ENCODE peak calls at places on chromosome 16, in eight cellular contexts. One of them, this sample, is unnamed.

GRCh38 chr16:77991701-77992100 is 30.6 kb upstream of the CLEC3A start:
- DNase-seq in retinal pigment epithelial cell: no peak
- DNase-seq in spleen: no peak
- DNase-seq in HL-60: no peak
- DNase-seq in lung: no peak
- DNase-seq in HCT116: no peak
- DNase-seq in heart left ventricle: no peak
- DNase-seq in stomach: no peak
- DNase-seq in this sample: no peak

GRCh38 chr16:25192096-25192495 is 24.7 kb upstream of the AQP8 start:
- DNase-seq in stomach: no peak
- DNase-seq in HCT116: no peak
- DNase-seq in HL-60: no peak
- DNase-seq in retinal pigment epithelial cell: no peak
- DNase-seq in spleen: no peak
- DNase-seq in lung: no peak
- DNase-seq in heart left ventricle: no peak
- DNase-seq in this sample: peak; percentile 48

GRCh38 chr16:21283521-21284289 is 5.6 kb upstream of the CRYM start:
- DNase-seq in lung: peak; percentile 37
- DNase-seq in heart left ventricle: peak; percentile 65
- DNase-seq in spleen: peak; percentile 76
- DNase-seq in HL-60: peak; percentile 29
- DNase-seq in HCT116: no peak
- DNase-seq in stomach: peak; percentile 30
- DNase-seq in retinal pigment epithelial cell: no peak
- DNase-seq in this sample: no peak

GRCh38 chr16:67165121-67166034 is 833 bp downstream of the HSF4 start:
- DNase-seq in lung: no peak
- DNase-seq in retinal pigment epithelial cell: no peak
- DNase-seq in heart left ventricle: no peak
- DNase-seq in HL-60: no peak
- DNase-seq in stomach: no peak
- DNase-seq in spleen: no peak
- DNase-seq in HCT116: no peak
- DNase-seq in this sample: no peak

GRCh38 chr16:58222532-58223316 is 24.8 kb upstream of the CSNK2A2 start:
- DNase-seq in HCT116: peak; percentile 65
- DNase-seq in heart left ventricle: no peak
- DNase-seq in lung: no peak
- DNase-seq in spleen: no peak
- DNase-seq in retinal pigment epithelial cell: no peak
- DNase-seq in HL-60: no peak
- DNase-seq in stomach: no peak
- DNase-seq in this sample: no peak

GRCh38 chr16:81495321-81496234 is 51.0 kb downstream of the CMIP start:
- DNase-seq in heart left ventricle: no peak
- DNase-seq in HCT116: no peak
- DNase-seq in retinal pigment epithelial cell: no peak
- DNase-seq in HL-60: peak; percentile 48
- DNase-seq in lung: no peak
- DNase-seq in spleen: peak; percentile 90
- DNase-seq in stomach: peak; percentile 48
- DNase-seq in this sample: no peak

GRCh38 chr16:77585852-77586251 is 136.5 kb upstream of the NUDT7 start:
- DNase-seq in HL-60: no peak
- DNase-seq in spleen: no peak
- DNase-seq in lung: no peak
- DNase-seq in heart left ventricle: no peak
- DNase-seq in retinal pigment epithelial cell: no peak
- DNase-seq in HCT116: peak; percentile 50
- DNase-seq in stomach: no peak
- DNase-seq in this sample: no peak

GRCh38 chr16:51399908-51400670 is 249.0 kb upstream of the SALL1 start:
- DNase-seq in HCT116: no peak
- DNase-seq in lung: no peak
- DNase-seq in retinal pigment epithelial cell: no peak
- DNase-seq in stomach: no peak
- DNase-seq in heart left ventricle: no peak
- DNase-seq in HL-60: no peak
- DNase-seq in spleen: no peak
- DNase-seq in this sample: no peak

GRCh38 chr16:31141489-31142108 is 6.1 kb upstream of the PRSS8 start:
- DNase-seq in lung: no peak
- DNase-seq in spleen: peak; percentile 87
- DNase-seq in retinal pigment epithelial cell: peak; percentile 18
- DNase-seq in heart left ventricle: no peak
- DNase-seq in HCT116: no peak
- DNase-seq in stomach: no peak
- DNase-seq in HL-60: peak; percentile 21
- DNase-seq in this sample: peak; percentile 50

GRCh38 chr16:1338119-1338730 is 4.8 kb downstream of the BAIAP3 start:
- DNase-seq in stomach: peak; percentile 78
- DNase-seq in HCT116: no peak
- DNase-seq in HL-60: no peak
- DNase-seq in lung: no peak
- DNase-seq in heart left ventricle: no peak
- DNase-seq in spleen: no peak
- DNase-seq in retinal pigment epithelial cell: no peak
- DNase-seq in this sample: no peak

GRCh38 chr16:57166951-57167350 is 18.9 kb downstream of the PSME3IP1 start:
- DNase-seq in HCT116: no peak
- DNase-seq in lung: peak; percentile 70
- DNase-seq in spleen: no peak
- DNase-seq in stomach: no peak
- DNase-seq in heart left ventricle: no peak
- DNase-seq in HL-60: peak; percentile 60
- DNase-seq in retinal pigment epithelial cell: no peak
- DNase-seq in this sample: no peak

DNA sequence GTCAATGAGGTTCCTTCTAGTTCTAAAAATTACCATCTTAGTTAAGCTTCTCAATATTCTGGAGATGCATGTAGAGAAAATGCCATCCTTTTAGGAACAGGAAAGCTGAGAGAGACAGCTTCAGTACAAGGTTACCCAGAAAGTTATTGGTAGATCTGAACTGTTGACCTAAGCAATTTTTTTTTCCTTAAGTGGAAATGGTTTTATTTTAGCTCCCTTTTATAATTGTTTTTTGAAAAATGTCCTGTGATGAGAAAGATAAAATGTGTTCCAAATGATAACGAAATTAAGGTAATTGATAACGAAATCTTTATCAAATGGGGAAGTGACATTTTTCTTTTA is 8.2 kb downstream of the PSMD7 start:
- DNase-seq in heart left ventricle: no peak
- DNase-seq in HCT116: no peak
- DNase-seq in spleen: no peak
- DNase-seq in lung: no peak
- DNase-seq in HL-60: no peak
- DNase-seq in stomach: no peak
- DNase-seq in retinal pigment epithelial cell: no peak
- DNase-seq in this sample: no peak
- TF ChIP-seq CTCF in heart left ventricle: no peak
- TF ChIP-seq CTCF in HCT116: no peak
- TF ChIP-seq CTCF in spleen: no peak
- TF ChIP-seq CTCF in lung: no peak
- TF ChIP-seq CTCF in HL-60: no peak
- TF ChIP-seq CTCF in stomach: no peak
- TF ChIP-seq CTCF in retinal pigment epithelial cell: no peak
- TF ChIP-seq CTCF in this sample: peak; percentile 2

GRCh38 chr16:85064186-85064585 is 36.6 kb downstream of the KIAA0513 start:
- DNase-seq in HCT116: no peak
- DNase-seq in lung: no peak
- DNase-seq in stomach: no peak
- DNase-seq in spleen: no peak
- DNase-seq in heart left ventricle: no peak
- DNase-seq in HL-60: no peak
- DNase-seq in retinal pigment epithelial cell: no peak
- DNase-seq in this sample: no peak
- TF ChIP-seq CTCF in HCT116: no peak
- TF ChIP-seq CTCF in lung: no peak
- TF ChIP-seq CTCF in stomach: no peak
- TF ChIP-seq CTCF in spleen: no peak
- TF ChIP-seq CTCF in heart left ventricle: no peak
- TF ChIP-seq CTCF in HL-60: no peak
- TF ChIP-seq CTCF in retinal pigment epithelial cell: no peak
- TF ChIP-seq CTCF in this sample: no peak

GRCh38 chr16:53415504-53415903 is 18.8 kb upstream of the RBL2 start:
- DNase-seq in heart left ventricle: no peak
- DNase-seq in lung: no peak
- DNase-seq in HCT116: no peak
- DNase-seq in stomach: no peak
- DNase-seq in spleen: no peak
- DNase-seq in retinal pigment epithelial cell: no peak
- DNase-seq in HL-60: no peak
- DNase-seq in this sample: no peak
- TF ChIP-seq CTCF in heart left ventricle: no peak
- TF ChIP-seq CTCF in lung: no peak
- TF ChIP-seq CTCF in HCT116: no peak
- TF ChIP-seq CTCF in stomach: peak; percentile 10
- TF ChIP-seq CTCF in spleen: no peak
- TF ChIP-seq CTCF in retinal pigment epithelial cell: no peak
- TF ChIP-seq CTCF in HL-60: no peak
- TF ChIP-seq CTCF in this sample: no peak

GRCh38 chr16:14307059-14307531 is 236.0 kb downstream of the MRTFB start:
- DNase-seq in heart left ventricle: no peak
- DNase-seq in stomach: no peak
- DNase-seq in spleen: peak; percentile 63
- DNase-seq in HCT116: no peak
- DNase-seq in lung: no peak
- DNase-seq in retinal pigment epithelial cell: no peak
- DNase-seq in HL-60: no peak
- DNase-seq in this sample: no peak

GRCh38 chr16:14307623-14308356 is 236.7 kb downstream of the MRTFB start:
- DNase-seq in stomach: no peak
- DNase-seq in retinal pigment epithelial cell: no peak
- DNase-seq in spleen: peak; percentile 63
- DNase-seq in HL-60: no peak
- DNase-seq in heart left ventricle: no peak
- DNase-seq in lung: no peak
- DNase-seq in HCT116: no peak
- DNase-seq in this sample: no peak

GRCh38 chr16:14309906-14310305 is 238.8 kb downstream of the MRTFB start:
- DNase-seq in retinal pigment epithelial cell: no peak
- DNase-seq in HCT116: no peak
- DNase-seq in HL-60: no peak
- DNase-seq in stomach: no peak
- DNase-seq in lung: no peak
- DNase-seq in spleen: peak; percentile 33
- DNase-seq in heart left ventricle: no peak
- DNase-seq in this sample: peak; percentile 92

GRCh38 chr16:14309001-14309886 is 238.1 kb downstream of the MRTFB start:
- DNase-seq in HCT116: no peak
- DNase-seq in lung: no peak
- DNase-seq in heart left ventricle: no peak
- DNase-seq in spleen: peak; percentile 68
- DNase-seq in stomach: peak; percentile 42
- DNase-seq in retinal pigment epithelial cell: no peak
- DNase-seq in HL-60: no peak
- DNase-seq in this sample: peak; percentile 67

GRCh38 chr16:14308357-14308723 is 237.2 kb downstream of the MRTFB start:
- DNase-seq in stomach: no peak
- DNase-seq in heart left ventricle: no peak
- DNase-seq in HL-60: no peak
- DNase-seq in HCT116: no peak
- DNase-seq in retinal pigment epithelial cell: no peak
- DNase-seq in lung: no peak
- DNase-seq in spleen: peak; percentile 25
- DNase-seq in this sample: no peak
- TF ChIP-seq CTCF in stomach: no peak
- TF ChIP-seq CTCF in heart left ventricle: no peak
- TF ChIP-seq CTCF in HL-60: no peak
- TF ChIP-seq CTCF in HCT116: peak; percentile 4
- TF ChIP-seq CTCF in retinal pigment epithelial cell: no peak
- TF ChIP-seq CTCF in lung: no peak
- TF ChIP-seq CTCF in spleen: no peak
- TF ChIP-seq CTCF in this sample: peak; percentile 16

DNA sequence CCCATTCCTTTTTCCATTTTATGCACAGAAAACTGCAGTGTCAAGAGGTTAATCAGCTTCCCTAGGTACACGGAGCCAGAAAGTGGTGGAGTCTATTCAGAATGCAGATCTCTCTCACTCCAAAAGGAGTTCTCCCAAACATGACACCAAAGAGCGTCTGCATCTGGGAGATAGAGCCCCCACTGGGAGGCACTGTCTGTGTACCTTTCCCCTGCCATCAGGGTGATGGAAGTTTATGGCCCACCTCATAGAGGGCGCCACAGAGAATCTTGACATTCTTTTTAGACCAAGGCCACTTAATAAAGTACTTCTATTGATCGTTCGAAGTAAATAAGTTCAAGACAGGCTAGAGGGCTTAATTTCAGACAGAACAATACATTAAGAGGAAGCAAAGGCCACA is 493.7 kb upstream of the ERCC4 start:
- DNase-seq in lung: no peak
- DNase-seq in heart left ventricle: no peak
- DNase-seq in retinal pigment epithelial cell: no peak
- DNase-seq in HCT116: no peak
- DNase-seq in stomach: no peak
- DNase-seq in HL-60: peak; percentile 38
- DNase-seq in spleen: no peak
- DNase-seq in this sample: no peak
- TF ChIP-seq CTCF in lung: no peak
- TF ChIP-seq CTCF in heart left ventricle: no peak
- TF ChIP-seq CTCF in retinal pigment epithelial cell: no peak
- TF ChIP-seq CTCF in HCT116: no peak
- TF ChIP-seq CTCF in stomach: no peak
- TF ChIP-seq CTCF in HL-60: no peak
- TF ChIP-seq CTCF in spleen: no peak
- TF ChIP-seq CTCF in this sample: no peak

DNA sequence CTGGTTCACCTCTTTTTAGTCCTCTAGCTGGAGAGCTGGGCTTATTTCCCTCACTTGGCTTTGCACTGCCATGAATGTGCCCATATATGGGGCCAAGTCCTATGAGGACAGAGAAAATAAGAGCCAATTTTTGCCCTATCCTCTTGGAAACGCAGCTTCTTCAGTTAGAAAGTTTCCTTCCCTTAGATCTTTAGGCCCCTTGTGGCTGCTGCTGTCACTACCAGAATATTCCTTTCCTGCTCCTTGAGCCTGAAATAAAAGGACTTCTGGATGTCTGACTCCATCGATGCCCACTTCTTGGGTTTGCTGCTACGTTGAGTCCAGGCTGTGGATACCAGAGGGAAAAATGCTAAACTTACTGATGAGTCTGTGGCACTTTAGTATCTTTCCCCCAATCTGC is 487.1 kb downstream of the GRIN2A start:
- DNase-seq in heart left ventricle: no peak
- DNase-seq in lung: no peak
- DNase-seq in HL-60: no peak
- DNase-seq in spleen: no peak
- DNase-seq in HCT116: no peak
- DNase-seq in stomach: no peak
- DNase-seq in retinal pigment epithelial cell: no peak
- DNase-seq in this sample: no peak
- TF ChIP-seq CTCF in heart left ventricle: no peak
- TF ChIP-seq CTCF in lung: no peak
- TF ChIP-seq CTCF in HL-60: no peak
- TF ChIP-seq CTCF in spleen: no peak
- TF ChIP-seq CTCF in HCT116: peak; percentile 5
- TF ChIP-seq CTCF in stomach: no peak
- TF ChIP-seq CTCF in retinal pigment epithelial cell: peak; percentile 16
- TF ChIP-seq CTCF in this sample: no peak

GRCh38 chr16:87840462-87840978 is 28.8 kb downstream of the SLC7A5 start:
- DNase-seq in HCT116: no peak
- DNase-seq in spleen: no peak
- DNase-seq in stomach: no peak
- DNase-seq in heart left ventricle: no peak
- DNase-seq in retinal pigment epithelial cell: no peak
- DNase-seq in HL-60: no peak
- DNase-seq in lung: no peak
- DNase-seq in this sample: no peak
- TF ChIP-seq CTCF in HCT116: no peak
- TF ChIP-seq CTCF in spleen: no peak
- TF ChIP-seq CTCF in stomach: no peak
- TF ChIP-seq CTCF in heart left ventricle: no peak
- TF ChIP-seq CTCF in retinal pigment epithelial cell: peak; percentile 21
- TF ChIP-seq CTCF in HL-60: no peak
- TF ChIP-seq CTCF in lung: no peak
- TF ChIP-seq CTCF in this sample: no peak

This sample was measured in HFFc6.